ENCODE peak calls at places on chromosomes 4 and X, in six cellular contexts. B is T-helper 17 cell; H is amniotic stem cell; E is RWPE1; U is stimulated activated CD8-positive, alpha-beta memory T cell treated with anti-CD3 and anti-CD28 coated beads, Interleukin-15, amount 100 ng/mL, for 24 hours; I is effector memory CD4-positive, alpha-beta T cell. G is an unnamed sample.

GRCh38 chrX:40646489-40647306 is 663 bp downstream of the CXorf38 start:
- DNase-seq in H (no peak), B (no peak), E (peak), I (peak), U (peak), G (peak)

GRCh38 chrX:2226182-2226581 is 274.6 kb downstream of the DHRSX start:
- DNase-seq in H (no peak), I (no peak), E (no peak), U (no peak), B (no peak), G (no peak)

GRCh38 chrX:77962068-77962902 is 7.2 kb downstream of the PGAM4 start:
- DNase-seq in H (no peak), U (no peak), E (no peak), I (no peak), B (no peak), G (no peak)

GRCh38 chrX:64093761-64094160 is 111.7 kb downstream of the AMER1 start:
- DNase-seq in H (no peak), B (no peak), I (no peak), U (no peak), E (no peak), G (no peak)

GRCh38 chrX:18973527-18974192 is 10.3 kb downstream of the PHKA2 start:
- DNase-seq in H (no peak), B (no peak), U (no peak), E (no peak), I (no peak), G (no peak)

GRCh38 chrX:47776301-47776700 is 60.4 kb upstream of the ZNF81 start:
- DNase-seq in I (no peak), H (no peak), B (no peak), E (no peak), U (no peak), G (no peak)

GRCh38 chr4:76447326-76447954 is 12.4 kb downstream of the SHROOM3 start:
- DNase-seq in B (no peak), I (no peak), U (no peak), H (no peak), E (no peak), G (no peak)

GRCh38 chr4:29046166-29046565 is 1674.0 kb upstream of the PCDH7 start:
- DNase-seq in B (no peak), I (no peak), H (no peak), U (no peak), E (no peak), G (no peak)